ENCODE peak calls at places on chromosomes 12 and 14, in eight cellular contexts. One of them, this sample, is unnamed.

GRCh38 chr14:70957710-70958109 is 50.5 kb downstream of the PCNX1 start:
- DNase-seq in tibial artery: no peak
- DNase-seq in colonic mucosa: no peak
- DNase-seq in cardiac fibroblast: no peak
- DNase-seq in HepG2: no peak
- DNase-seq in HCT116: no peak
- DNase-seq in fibroblast of mammary gland: no peak
- DNase-seq in DND-41: no peak
- DNase-seq in this sample: no peak

GRCh38 chr14:53850714-53851296 is 105.8 kb downstream of the BMP4 start:
- DNase-seq in tibial artery: no peak
- DNase-seq in colonic mucosa: no peak
- DNase-seq in cardiac fibroblast: peak; percentile 68
- DNase-seq in HepG2: peak; percentile 91
- DNase-seq in HCT116: peak; percentile 40
- DNase-seq in fibroblast of mammary gland: peak; percentile 17
- DNase-seq in DND-41: no peak
- DNase-seq in this sample: peak; percentile 25

GRCh38 chr12:94103986-94104385 is 44.4 kb upstream of the PLXNC1 start:
- DNase-seq in tibial artery: no peak
- DNase-seq in colonic mucosa: no peak
- DNase-seq in cardiac fibroblast: no peak
- DNase-seq in HepG2: no peak
- DNase-seq in HCT116: no peak
- DNase-seq in fibroblast of mammary gland: peak; percentile 59
- DNase-seq in DND-41: no peak
- DNase-seq in this sample: no peak

GRCh38 chr14:104246401-104247335 is 108.3 kb downstream of the KIF26A start:
- DNase-seq in tibial artery: peak; percentile 5
- DNase-seq in colonic mucosa: no peak
- DNase-seq in cardiac fibroblast: no peak
- DNase-seq in HepG2: no peak
- DNase-seq in HCT116: no peak
- DNase-seq in fibroblast of mammary gland: no peak
- DNase-seq in DND-41: no peak
- DNase-seq in this sample: no peak

GRCh38 chr12:84656705-84657104 is 255.9 kb downstream of the SLC6A15 start:
- DNase-seq in tibial artery: no peak
- DNase-seq in colonic mucosa: no peak
- DNase-seq in cardiac fibroblast: no peak
- DNase-seq in HepG2: no peak
- DNase-seq in HCT116: no peak
- DNase-seq in fibroblast of mammary gland: no peak
- DNase-seq in DND-41: no peak
- DNase-seq in this sample: no peak

GRCh38 chr14:36771256-36771655 is 109.6 kb downstream of the PAX9 start:
- DNase-seq in tibial artery: no peak
- DNase-seq in colonic mucosa: peak; percentile 27
- DNase-seq in cardiac fibroblast: no peak
- DNase-seq in HepG2: peak; percentile 68
- DNase-seq in HCT116: no peak
- DNase-seq in fibroblast of mammary gland: no peak
- DNase-seq in DND-41: no peak
- DNase-seq in this sample: peak; percentile 49

GRCh38 chr12:121908702-121909101 is 9.7 kb upstream of the CFAP251 start:
- DNase-seq in tibial artery: no peak
- DNase-seq in colonic mucosa: no peak
- DNase-seq in cardiac fibroblast: no peak
- DNase-seq in HepG2: no peak
- DNase-seq in HCT116: no peak
- DNase-seq in fibroblast of mammary gland: no peak
- DNase-seq in DND-41: no peak
- DNase-seq in this sample: no peak

GRCh38 chr14:62604524-62604923 is 440.7 kb downstream of the KCNH5 start:
- DNase-seq in tibial artery: no peak
- DNase-seq in colonic mucosa: no peak
- DNase-seq in cardiac fibroblast: no peak
- DNase-seq in HepG2: no peak
- DNase-seq in HCT116: no peak
- DNase-seq in fibroblast of mammary gland: no peak
- DNase-seq in DND-41: no peak
- DNase-seq in this sample: no peak

GRCh38 chr14:23021969-23022368 is 12.0 kb upstream of the C14orf93 start:
- DNase-seq in tibial artery: no peak
- DNase-seq in colonic mucosa: no peak
- DNase-seq in cardiac fibroblast: no peak
- DNase-seq in HepG2: no peak
- DNase-seq in HCT116: no peak
- DNase-seq in fibroblast of mammary gland: no peak
- DNase-seq in DND-41: no peak
- DNase-seq in this sample: no peak

GRCh38 chr12:106154781-106155273 is 16.1 kb upstream of the NUAK1 start:
- DNase-seq in tibial artery: no peak
- DNase-seq in colonic mucosa: no peak
- DNase-seq in cardiac fibroblast: no peak
- DNase-seq in HepG2: no peak
- DNase-seq in HCT116: no peak
- DNase-seq in fibroblast of mammary gland: no peak
- DNase-seq in DND-41: no peak
- DNase-seq in this sample: no peak
- TF ChIP-seq CTCF in tibial artery: no peak
- TF ChIP-seq CTCF in colonic mucosa: no peak
- TF ChIP-seq CTCF in cardiac fibroblast: no peak
- TF ChIP-seq CTCF in HepG2: no peak
- TF ChIP-seq CTCF in HCT116: no peak
- TF ChIP-seq CTCF in fibroblast of mammary gland: no peak
- TF ChIP-seq CTCF in DND-41: no peak
- TF ChIP-seq CTCF in this sample: no peak

GRCh38 chr12:32666510-32666909 is 12.6 kb upstream of the DNM1L start:
- DNase-seq in tibial artery: no peak
- DNase-seq in colonic mucosa: no peak
- DNase-seq in cardiac fibroblast: no peak
- DNase-seq in HepG2: no peak
- DNase-seq in HCT116: no peak
- DNase-seq in fibroblast of mammary gland: peak; percentile 34
- DNase-seq in DND-41: no peak
- DNase-seq in this sample: no peak

GRCh38 chr12:32669584-32669983 is 9.5 kb upstream of the DNM1L start:
- DNase-seq in tibial artery: no peak
- DNase-seq in colonic mucosa: no peak
- DNase-seq in cardiac fibroblast: no peak
- DNase-seq in HepG2: no peak
- DNase-seq in HCT116: no peak
- DNase-seq in fibroblast of mammary gland: no peak
- DNase-seq in DND-41: no peak
- DNase-seq in this sample: no peak

GRCh38 chr12:32671930-32672785 is 6.9 kb upstream of the DNM1L start:
- DNase-seq in tibial artery: no peak
- DNase-seq in colonic mucosa: peak; percentile 51
- DNase-seq in cardiac fibroblast: peak; percentile 90
- DNase-seq in HepG2: peak; percentile 51
- DNase-seq in HCT116: peak; percentile 46
- DNase-seq in fibroblast of mammary gland: peak; percentile 92
- DNase-seq in DND-41: peak; percentile 52
- DNase-seq in this sample: peak; percentile 70
- TF ChIP-seq CTCF in tibial artery: peak; percentile 51
- TF ChIP-seq CTCF in colonic mucosa: peak; percentile 28
- TF ChIP-seq CTCF in cardiac fibroblast: peak; percentile 58
- TF ChIP-seq CTCF in HepG2: peak; percentile 83
- TF ChIP-seq CTCF in HCT116: peak; percentile 56
- TF ChIP-seq CTCF in fibroblast of mammary gland: peak; percentile 64
- TF ChIP-seq CTCF in DND-41: peak; percentile 81
- TF ChIP-seq CTCF in this sample: peak; percentile 62

GRCh38 chr12:52252728-52253328 is 19.8 kb downstream of the KRT7 start:
- DNase-seq in tibial artery: no peak
- DNase-seq in colonic mucosa: no peak
- DNase-seq in cardiac fibroblast: no peak
- DNase-seq in HepG2: no peak
- DNase-seq in HCT116: no peak
- DNase-seq in fibroblast of mammary gland: no peak
- DNase-seq in DND-41: no peak
- DNase-seq in this sample: peak; percentile 46

GRCh38 chr12:52256165-52256935 is 18.1 kb upstream of the KRT86 start:
- DNase-seq in tibial artery: no peak
- DNase-seq in colonic mucosa: no peak
- DNase-seq in cardiac fibroblast: no peak
- DNase-seq in HepG2: no peak
- DNase-seq in HCT116: no peak
- DNase-seq in fibroblast of mammary gland: no peak
- DNase-seq in DND-41: no peak
- DNase-seq in this sample: peak; percentile 45

GRCh38 chr12:52254965-52255751 is 19.3 kb upstream of the KRT86 start:
- DNase-seq in tibial artery: no peak
- DNase-seq in colonic mucosa: no peak
- DNase-seq in cardiac fibroblast: no peak
- DNase-seq in HepG2: no peak
- DNase-seq in HCT116: no peak
- DNase-seq in fibroblast of mammary gland: no peak
- DNase-seq in DND-41: no peak
- DNase-seq in this sample: peak; percentile 50

GRCh38 chr12:52253391-52254179 is 20.5 kb downstream of the KRT7 start:
- DNase-seq in tibial artery: no peak
- DNase-seq in colonic mucosa: no peak
- DNase-seq in cardiac fibroblast: no peak
- DNase-seq in HepG2: no peak
- DNase-seq in HCT116: no peak
- DNase-seq in fibroblast of mammary gland: no peak
- DNase-seq in DND-41: no peak
- DNase-seq in this sample: peak; percentile 53

DNA sequence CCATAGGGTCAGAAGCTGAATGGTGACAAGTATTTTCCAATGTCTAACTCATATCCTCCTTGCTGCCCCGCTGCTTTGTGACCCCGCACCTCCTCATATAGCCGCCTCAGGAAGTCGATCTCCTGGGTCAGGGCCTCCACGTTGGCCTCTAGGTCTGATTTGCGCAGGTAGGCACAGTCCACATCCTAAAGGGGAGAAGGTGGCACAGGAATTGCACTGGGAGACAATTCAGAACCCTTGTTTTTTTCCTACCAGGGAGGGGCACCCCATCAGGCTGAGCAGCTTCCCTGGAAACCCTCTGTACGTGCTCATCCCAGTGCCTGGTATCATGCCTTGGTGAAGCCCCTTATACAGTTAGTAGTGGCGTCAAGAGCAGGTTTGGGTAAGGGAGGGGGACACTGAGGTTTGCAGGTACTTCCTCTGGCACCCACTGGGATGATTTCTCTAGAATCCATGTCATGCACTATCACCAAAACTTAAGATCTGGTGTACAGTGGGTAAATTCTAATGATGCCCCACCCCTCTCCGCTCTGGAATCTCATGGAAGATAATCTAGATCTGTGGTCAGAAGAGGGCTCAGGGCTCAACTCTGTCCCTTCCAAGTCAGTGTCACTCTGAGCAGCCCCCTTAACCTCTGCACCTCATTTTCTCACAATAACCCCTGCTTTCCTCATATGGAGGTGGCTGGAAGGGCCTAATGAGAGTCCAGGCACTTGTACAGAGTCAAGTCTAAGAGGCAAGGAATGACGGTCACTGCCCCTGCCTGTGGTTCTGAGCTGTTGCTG is 20.1 kb upstream of the KRT86 start:
- DNase-seq in tibial artery: no peak
- DNase-seq in colonic mucosa: no peak
- DNase-seq in cardiac fibroblast: no peak
- DNase-seq in HepG2: no peak
- DNase-seq in HCT116: no peak
- DNase-seq in fibroblast of mammary gland: no peak
- DNase-seq in DND-41: no peak
- DNase-seq in this sample: peak; percentile 54
- TF ChIP-seq CTCF in tibial artery: no peak
- TF ChIP-seq CTCF in colonic mucosa: no peak
- TF ChIP-seq CTCF in cardiac fibroblast: no peak
- TF ChIP-seq CTCF in HepG2: no peak
- TF ChIP-seq CTCF in HCT116: no peak
- TF ChIP-seq CTCF in fibroblast of mammary gland: no peak
- TF ChIP-seq CTCF in DND-41: no peak
- TF ChIP-seq CTCF in this sample: no peak

GRCh38 chr14:78763746-78764145 is 593.6 kb downstream of the NRXN3 start:
- DNase-seq in tibial artery: no peak
- DNase-seq in colonic mucosa: no peak
- DNase-seq in cardiac fibroblast: no peak
- DNase-seq in HepG2: no peak
- DNase-seq in HCT116: no peak
- DNase-seq in fibroblast of mammary gland: no peak
- DNase-seq in DND-41: no peak
- DNase-seq in this sample: no peak

GRCh38 chr14:78754059-78754458 is 583.9 kb downstream of the NRXN3 start:
- DNase-seq in tibial artery: no peak
- DNase-seq in colonic mucosa: no peak
- DNase-seq in cardiac fibroblast: no peak
- DNase-seq in HepG2: no peak
- DNase-seq in HCT116: no peak
- DNase-seq in fibroblast of mammary gland: no peak
- DNase-seq in DND-41: no peak
- DNase-seq in this sample: no peak

GRCh38 chr14:78752789-78753188 is 582.6 kb downstream of the NRXN3 start:
- DNase-seq in tibial artery: no peak
- DNase-seq in colonic mucosa: no peak
- DNase-seq in cardiac fibroblast: no peak
- DNase-seq in HepG2: no peak
- DNase-seq in HCT116: no peak
- DNase-seq in fibroblast of mammary gland: peak; percentile 17
- DNase-seq in DND-41: no peak
- DNase-seq in this sample: no peak

GRCh38 chr14:78762331-78762730 is 592.2 kb downstream of the NRXN3 start:
- DNase-seq in tibial artery: no peak
- DNase-seq in colonic mucosa: no peak
- DNase-seq in cardiac fibroblast: no peak
- DNase-seq in HepG2: no peak
- DNase-seq in HCT116: no peak
- DNase-seq in fibroblast of mammary gland: no peak
- DNase-seq in DND-41: no peak
- DNase-seq in this sample: no peak

DNA sequence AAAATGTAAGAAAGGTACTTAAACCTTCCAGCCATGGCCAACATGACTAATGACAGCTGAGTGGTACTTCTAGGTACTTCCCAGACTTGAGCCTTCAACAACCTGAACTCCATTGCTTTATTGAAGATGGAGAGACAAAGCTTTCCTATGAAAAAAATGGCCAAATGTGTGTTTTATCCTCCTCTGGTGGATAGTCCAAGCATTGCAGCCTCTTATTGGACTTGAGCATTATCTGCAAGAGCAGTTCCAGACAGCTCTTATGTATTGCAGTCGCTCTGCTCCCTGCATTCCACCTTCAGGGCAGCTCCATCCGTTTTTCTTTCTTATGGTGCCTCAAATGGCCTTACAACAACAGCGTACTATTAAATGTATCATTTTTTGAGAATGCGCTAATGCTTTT is 588.2 kb downstream of the NRXN3 start:
- DNase-seq in tibial artery: no peak
- DNase-seq in colonic mucosa: no peak
- DNase-seq in cardiac fibroblast: peak; percentile 18
- DNase-seq in HepG2: peak; percentile 30
- DNase-seq in HCT116: peak; percentile 4
- DNase-seq in fibroblast of mammary gland: peak; percentile 54
- DNase-seq in DND-41: peak; percentile 5
- DNase-seq in this sample: peak; percentile 50
- TF ChIP-seq CTCF in tibial artery: no peak
- TF ChIP-seq CTCF in colonic mucosa: peak; percentile 40
- TF ChIP-seq CTCF in cardiac fibroblast: peak; percentile 50
- TF ChIP-seq CTCF in HepG2: peak; percentile 31
- TF ChIP-seq CTCF in HCT116: peak; percentile 48
- TF ChIP-seq CTCF in fibroblast of mammary gland: peak; percentile 73
- TF ChIP-seq CTCF in DND-41: peak; percentile 59
- TF ChIP-seq CTCF in this sample: peak; percentile 78

This sample was measured in MCF 10A.